ENCODE peak calls at places on chromosomes 2 and 18, in six cellular contexts. R is GM04504, E is T follicular helper cell, K is HCEC 1CT, C is posterior cingulate gyrus, H is Peyer's patch. N is an unnamed sample.

GRCh38 chr2:174681099-174681982 is 82.9 kb downstream of the CHRNA1 start:
- DNase-seq in C (no peak), K (peak), H (no peak), R (peak), E (no peak), N (no peak)

GRCh38 chr2:54239427-54239826 is 16.6 kb downstream of the TSPYL6 start:
- DNase-seq in K (peak), R (peak), C (no peak), H (no peak), E (no peak), N (peak)

GRCh38 chr2:187397870-187398269 is 50.2 kb downstream of the CALCRL start:
- DNase-seq in R (no peak), K (no peak), H (no peak), C (no peak), E (no peak), N (no peak)

GRCh38 chr18:37778417-37779165 is 213.0 kb upstream of the CELF4 start:
- DNase-seq in C (peak), H (no peak), K (no peak), R (no peak), E (no peak), N (peak)

GRCh38 chr2:102718387-102719316 is 43.2 kb upstream of the TMEM182 start:
- DNase-seq in E (no peak), C (no peak), R (no peak), K (no peak), H (no peak), N (no peak)

GRCh38 chr2:170206246-170206645 is 28.3 kb downstream of the MYO3B start:
- DNase-seq in R (no peak), C (no peak), H (no peak), K (no peak), E (no peak), N (no peak)

GRCh38 chr2:953975-954686 is 3.5 kb downstream of the SNTG2 start:
- DNase-seq in C (no peak), R (peak), K (no peak), H (no peak), E (no peak), N (no peak)

GRCh38 chr2:187206071-187206470 is 242.0 kb downstream of the CALCRL start:
- DNase-seq in R (no peak), H (no peak), K (no peak), C (no peak), E (no peak), N (no peak)

GRCh38 chr2:171598713-171599319 is 76.5 kb downstream of the CYBRD1 start:
- DNase-seq in C (peak), H (peak), K (peak), R (peak), E (peak), N (peak)

GRCh38 chr2:64063924-64064331 is 44.7 kb upstream of the VPS54 start:
- DNase-seq in C (no peak), H (no peak), R (no peak), E (no peak), K (peak), N (peak)

N was measured in H4.